ENCODE peak calls at places on chromosome 6, in seven cellular contexts. A is PC-3; D is GM13976; W is stimulated activated CD4-positive, alpha-beta T cell treated with anti-CD3 and anti-CD28 coated beads, Interleukin-15, amount 100 ng/mL, for 1 hour; O is NAMALWA; N is K562; E is HFFc6. K is an unnamed sample.

GRCh38 chr6:108589244-108589730 is 28.6 kb downstream of the FOXO3 start:
- DNase-seq in D (no peak), A (peak), O (peak), N (peak), E (peak), W (no peak), K (peak)

GRCh38 chr6:2891768-2892170 is 11.3 kb downstream of the SERPINB9 start:
- DNase-seq in N (no peak), O (peak), W (peak), D (peak), A (peak), E (no peak), K (no peak)

GRCh38 chr6:8175046-8175777 is 72.9 kb upstream of the EEF1E1 start:
- DNase-seq in N (no peak), O (no peak), A (peak), W (no peak), E (no peak), D (no peak), K (no peak)

GRCh38 chr6:137452331-137452894 is 41.8 kb downstream of the OLIG3 start:
- DNase-seq in E (no peak), N (no peak), A (no peak), D (no peak), W (no peak), O (no peak), K (no peak)

GRCh38 chr6:85923013-85923430 is 280.3 kb upstream of the SYNCRIP start:
- DNase-seq in D (peak), O (peak), A (peak), N (peak), W (no peak), E (peak), K (peak)

GRCh38 chr6:132334517-132334876 is 66.8 kb downstream of the MOXD1 start:
- DNase-seq in W (no peak), O (no peak), D (no peak), N (no peak), E (no peak), A (no peak), K (no peak)

GRCh38 chr6:107603029-107603428 is 113.1 kb downstream of the SOBP start:
- DNase-seq in D (no peak), N (no peak), W (no peak), E (no peak), A (no peak), O (no peak), K (no peak)

GRCh38 chr6:144725731-144726522 is 440.8 kb downstream of the UTRN start:
- DNase-seq in A (peak), O (no peak), N (no peak), W (no peak), D (peak), E (no peak), K (no peak)

GRCh38 chr6:89368107-89368506 is 15.6 kb upstream of the UBE2J1 start:
- DNase-seq in A (peak), D (no peak), W (peak), N (peak), O (peak), E (peak), K (peak)

GRCh38 chr6:25369043-25369442 is 89.9 kb downstream of the CARMIL1 start:
- DNase-seq in E (no peak), W (no peak), D (no peak), A (no peak), N (no peak), O (no peak), K (no peak)

GRCh38 chr6:130369821-130370220 is 4.0 kb downstream of the TMEM200A start:
- DNase-seq in N (no peak), A (no peak), E (no peak), D (no peak), O (no peak), W (no peak), K (no peak)

GRCh38 chr6:36852481-36853147 is 13.4 kb upstream of the CPNE5 start:
- DNase-seq in E (peak), O (no peak), A (peak), D (no peak), N (peak), W (no peak), K (peak)

K was measured in HepG2.